ENCODE peak calls at places on chromosome 12, in five cellular contexts. A is heart right ventricle; Y is AG04450; F is effector memory CD4-positive, alpha-beta T cell; L is right atrium auricular region. O is an unnamed sample. For H3K9me3 and H3K27me3, the result is how much of the 10 kb centered on the place peaks cover.

GRCh38 chr12:44960856-44961255 is 84.7 kb upstream of the NELL2 start:
- DNase-seq in A (no peak), Y (no peak), F (no peak), L (no peak), O (no peak)

GRCh38 chr12:71157601-71158233 is at the start of gene TSPAN8:
- DNase-seq in A (no peak), Y (no peak), F (no peak), L (no peak), O (no peak)

GRCh38 chr12:29242921-29243431 is 93.9 kb downstream of the FAR2 start:
- DNase-seq in A (no peak), Y (no peak), F (no peak), L (no peak), O (no peak)

GRCh38 chr12:119090865-119091264 is 87.9 kb upstream of the HSPB8 start:
- DNase-seq in A (no peak), Y (no peak), F (no peak), L (no peak), O (no peak)

GRCh38 chr12:113162102-113163029 is 12.8 kb downstream of the CFAP73 start:
- DNase-seq in A (no peak), Y (no peak), F (no peak), L (no peak), O (no peak)

GRCh38 chr12:14417717-14418116 is 52.2 kb downstream of the ATF7IP start:
- DNase-seq in A (peak), Y (peak), F (peak), L (peak), O (peak)

GRCh38 chr12:54398995-54399793 is 14.7 kb upstream of the ZNF385A start:
- DNase-seq in A (peak), Y (peak), F (peak), L (peak), O (peak)

GRCh38 chr12:110233212-110233903 is 47.7 kb upstream of the ATP2A2 start:
- DNase-seq in A (no peak), Y (no peak), F (no peak), L (no peak), O (no peak)

GRCh38 chr12:96073346-96074336 is 38.3 kb upstream of the LTA4H start:
- DNase-seq in A (no peak), Y (no peak), F (no peak), L (no peak), O (no peak)

GRCh38 chr12:100708591-100708990 is 86.0 kb upstream of the ANO4 start:
- DNase-seq in A (no peak), Y (no peak), F (no peak), L (no peak), O (no peak)

DNA sequence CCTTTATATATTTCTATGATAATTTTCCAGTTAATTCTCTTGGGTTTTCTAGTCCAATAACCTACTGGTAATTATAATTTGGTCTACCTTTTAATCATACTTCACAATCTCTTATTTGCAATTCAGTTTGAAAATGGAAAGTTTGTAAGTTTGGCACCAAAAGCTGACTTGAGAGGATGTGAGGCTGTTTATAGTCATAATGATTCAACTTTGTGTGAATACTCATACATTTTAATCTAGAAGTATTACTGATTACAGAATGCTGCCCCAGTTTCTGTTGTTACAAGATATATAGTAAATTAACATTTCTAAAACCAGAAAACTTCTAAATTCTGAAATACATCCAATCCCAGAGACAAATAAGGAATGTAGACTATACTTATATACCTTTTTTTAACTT is 158.2 kb downstream of the SLC38A4 start:
- DNase-seq in A (no peak), Y (no peak), F (no peak), L (no peak), O (no peak)
- H3K9me3 ChIP-seq in A (under half), Y (under half), F (under half), L (under half), O (under half)

DNA sequence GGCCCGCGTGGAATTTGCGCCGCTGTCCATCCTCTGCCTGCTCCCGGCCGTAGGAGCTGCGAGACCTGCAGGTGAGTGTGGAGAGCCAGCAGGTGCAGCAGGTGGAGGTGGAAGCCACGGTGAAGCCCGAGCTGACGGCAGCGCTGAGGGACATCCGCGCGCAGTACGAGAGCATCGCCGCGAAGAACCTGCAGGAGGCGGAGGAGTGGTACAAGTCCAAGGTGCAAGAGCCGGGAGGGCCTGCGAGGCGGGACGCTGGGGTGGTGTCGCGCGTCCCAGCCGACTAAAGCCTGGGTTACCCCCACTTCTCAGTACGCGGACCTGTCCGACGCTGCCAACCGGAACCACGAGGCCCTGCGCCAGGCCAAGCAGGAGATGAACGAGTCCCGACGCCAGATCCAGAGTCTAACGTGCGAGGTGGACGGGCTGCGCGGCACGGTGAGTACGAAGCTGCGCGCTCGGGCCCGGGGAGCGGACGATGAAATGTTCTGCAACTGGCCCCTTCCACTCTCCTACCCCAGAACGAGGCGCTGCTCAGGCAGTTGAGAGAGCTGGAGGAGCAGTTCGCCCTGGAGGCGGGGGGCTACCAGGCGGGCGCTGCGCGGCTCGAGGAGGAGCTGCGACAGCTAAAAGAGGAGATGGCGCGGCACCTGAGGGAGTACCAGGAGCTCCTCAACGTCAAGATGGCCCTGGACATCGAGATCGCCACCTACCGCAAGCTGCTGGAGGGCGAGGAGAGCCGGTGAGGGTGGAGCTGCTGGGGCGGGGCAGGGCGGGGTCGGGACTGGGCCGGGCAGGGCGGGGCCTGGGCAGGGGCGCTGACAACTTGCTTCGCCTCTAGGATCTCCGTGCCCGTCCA is 2.1 kb downstream of the PRPH start:
- DNase-seq in A (no peak), Y (no peak), F (no peak), L (no peak), O (no peak)
- H3K27me3 ChIP-seq in A (half or more), Y (half or more), F (under half), L (under half), O (under half)

GRCh38 chr12:34406996-34407300 is 384.7 kb downstream of the ALG10 start:
- DNase-seq in A (no peak), Y (no peak), F (no peak), L (no peak), O (peak)
- H3K9me3 ChIP-seq in A (under half), Y (half or more), F (under half), L (under half), O (under half)

GRCh38 chr12:82973601-82974000 is 286.9 kb downstream of the TMTC2 start:
- DNase-seq in A (no peak), Y (no peak), F (no peak), L (no peak), O (no peak)
- H3K27me3 ChIP-seq in A (under half), Y (under half), F (under half), L (under half), O (under half)

DNA sequence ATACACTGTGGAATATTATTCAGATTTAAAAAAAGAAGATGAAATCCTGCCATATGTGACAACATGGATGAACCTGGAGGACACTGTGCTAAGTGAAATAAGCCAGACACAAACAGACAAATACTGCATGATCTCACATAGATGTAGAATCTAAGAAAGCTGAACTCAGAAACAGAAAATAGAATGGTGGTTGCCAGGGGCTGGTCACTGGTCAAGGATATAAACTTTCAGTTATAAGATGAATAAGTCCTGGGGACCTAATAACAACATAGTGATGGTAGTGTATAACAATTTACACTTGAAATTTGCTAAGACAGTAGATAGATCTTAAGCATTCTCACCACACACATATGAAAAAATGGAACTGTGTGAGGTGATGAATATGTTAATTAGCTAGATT is 161.3 kb upstream of the TMCC3 start:
- DNase-seq in A (no peak), Y (no peak), F (no peak), L (no peak), O (no peak)
- H3K9me3 ChIP-seq in A (under half), Y (under half), F (under half), L (under half), O (under half)

GRCh38 chr12:102054345-102054744 is 7.4 kb downstream of the WASHC3 start:
- DNase-seq in A (no peak), Y (no peak), F (no peak), L (no peak), O (no peak)
- H3K27me3 ChIP-seq in A (under half), Y (under half), F (under half), L (under half), O (under half)

GRCh38 chr12:126390969-126391566 is 1325.8 kb downstream of the AACS start:
- DNase-seq in A (no peak), Y (no peak), F (no peak), L (no peak), O (no peak)
- H3K9me3 ChIP-seq in A (under half), Y (under half), F (under half), L (under half), O (under half)

GRCh38 chr12:57761391-57761998 is 5.4 kb downstream of the CYP27B1 start:
- DNase-seq in A (no peak), Y (no peak), F (no peak), L (no peak), O (no peak)

GRCh38 chr12:57760347-57760982 is 5.6 kb downstream of the MARCHF9 start:
- DNase-seq in A (no peak), Y (no peak), F (no peak), L (no peak), O (no peak)

GRCh38 chr12:57764662-57765002 is 2.2 kb downstream of the CYP27B1 start:
- DNase-seq in A (no peak), Y (no peak), F (no peak), L (no peak), O (no peak)

GRCh38 chr12:57763881-57764661 is 2.8 kb downstream of the CYP27B1 start:
- DNase-seq in A (no peak), Y (no peak), F (no peak), L (no peak), O (no peak)

DNA sequence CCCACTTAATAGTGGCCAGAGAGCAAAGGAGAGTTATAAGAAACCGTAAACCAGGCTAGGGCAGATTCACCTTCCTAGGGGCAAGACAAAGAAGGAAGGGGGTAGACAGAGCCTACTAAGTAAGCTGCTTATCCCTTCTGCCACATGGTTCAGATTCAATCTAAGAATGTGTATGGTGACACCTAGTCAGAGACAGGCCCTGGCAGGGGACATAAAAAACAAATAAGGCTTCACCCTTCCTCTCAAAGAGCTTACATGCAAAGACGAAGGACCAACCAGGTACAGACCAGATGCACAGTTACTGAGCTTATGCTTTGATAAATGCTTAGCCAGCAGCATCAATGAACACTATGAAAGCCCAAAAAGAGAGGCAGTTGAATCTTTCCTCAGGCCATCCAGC is 4.4 kb downstream of the CYP27B1 start:
- DNase-seq in A (no peak), Y (no peak), F (no peak), L (no peak), O (no peak)
- H3K27me3 ChIP-seq in A (under half), Y (under half), F (under half), L (under half), O (under half)

GRCh38 chr12:126819554-126819953 is 1447.4 kb upstream of the TMEM132C start:
- DNase-seq in A (no peak), Y (no peak), F (no peak), L (no peak), O (no peak)
- H3K9me3 ChIP-seq in A (under half), Y (under half), F (under half), L (under half), O (under half)

DNA sequence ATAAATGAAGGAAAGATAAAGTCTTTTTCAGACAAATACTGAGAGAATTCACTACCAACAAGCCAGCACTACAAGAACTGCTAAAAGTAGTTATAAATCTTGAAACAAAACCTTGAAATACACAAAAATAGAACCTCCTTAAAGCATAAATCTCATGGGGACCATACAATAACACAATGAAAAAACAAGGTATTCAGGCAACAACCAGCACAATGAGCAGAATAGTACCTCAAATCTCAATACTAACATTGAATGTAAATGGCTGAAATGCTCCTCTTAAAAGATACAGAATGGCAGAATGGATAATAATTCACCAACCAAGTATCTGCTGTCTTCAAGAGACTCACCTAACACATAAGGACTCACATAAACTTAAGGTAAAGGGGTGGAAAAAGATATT is 7.7 kb upstream of the IQSEC3 start:
- DNase-seq in A (no peak), Y (no peak), F (no peak), L (no peak), O (no peak)
- H3K27me3 ChIP-seq in A (under half), Y (under half), F (under half), L (under half), O (under half)